ENCODE peak calls at places on chromosomes 13 and 19, in eight cellular contexts. Y is NCI-H2081, D is aorta, T is NCI-H1417, H is iPS-NIHi11, S is NCI-H2029, U is epithelial cell of proximal tubule, Z is psoas muscle. G is an unnamed sample.

GRCh38 chr13:86830046-86830445 is 841.1 kb upstream of the SLITRK5 start:
- DNase-seq in D (no peak), H (no peak), Z (no peak), S (no peak), U (no peak), T (no peak), Y (no peak), G (no peak)

GRCh38 chr19:2976609-2977000 is 759 bp upstream of the TLE6 start:
- DNase-seq in T (peak; percentile 66), Y (no peak), U (no peak), S (no peak), Z (no peak), H (no peak), D (no peak), G (no peak)

GRCh38 chr13:42478531-42479156 is 95.3 kb upstream of the TNFSF11 start:
- DNase-seq in Y (peak; percentile 5), U (no peak), Z (no peak), D (no peak), H (peak; percentile 29), T (peak; percentile 24), S (no peak), G (no peak)

GRCh38 chr13:100818706-100819105 is 144.1 kb upstream of the TMTC4 start:
- DNase-seq in H (no peak), U (peak; percentile 26), Y (no peak), Z (no peak), T (no peak), D (no peak), S (no peak), G (no peak)

GRCh38 chr19:41353466-41354342 is at the start of gene TGFB1:
- DNase-seq in T (peak; percentile 67), Z (peak; percentile 91), S (no peak), U (no peak), Y (no peak), H (peak; percentile 93), D (peak; percentile 97), G (peak; percentile 77)

GRCh38 chr19:41324921-41325639 is 15.1 kb downstream of the CCDC97 start:
- DNase-seq in T (peak; percentile 50), U (no peak), S (no peak), Z (peak; percentile 84), H (peak; percentile 83), D (peak; percentile 91), Y (no peak), G (peak; percentile 49)

GRCh38 chr13:49996166-49996915 is 501 bp upstream of the TRIM13 start:
- DNase-seq in U (no peak), Y (peak; percentile 83), H (peak; percentile 93), Z (peak; percentile 97), T (peak; percentile 63), D (peak; percentile 98), S (peak; percentile 71), G (peak; percentile 95)

GRCh38 chr19:46704379-46705076 is 12.4 kb downstream of the PRKD2 start:
- DNase-seq in H (peak; percentile 87), T (no peak), U (no peak), D (peak; percentile 95), Z (peak; percentile 87), S (peak; percentile 21), Y (no peak), G (peak; percentile 55)

GRCh38 chr19:16001481-16002312 is 52.9 kb downstream of the OR10H4 start:
- DNase-seq in U (no peak), Y (no peak), Z (no peak), S (peak; percentile 26), T (no peak), H (no peak), D (peak; percentile 58), G (no peak)

GRCh38 chr19:2209408-2209807 is 26.7 kb downstream of the PLEKHJ1 start:
- DNase-seq in Z (no peak), S (no peak), D (no peak), Y (no peak), U (no peak), H (no peak), T (no peak), G (no peak)

GRCh38 chr13:27962128-27962841 is 6.8 kb downstream of the CDX2 start:
- DNase-seq in Y (no peak), S (no peak), U (no peak), Z (no peak), T (no peak), D (no peak), H (no peak), G (no peak)

GRCh38 chr19:46813570-46814358 is 25.4 kb upstream of the SLC1A5 start:
- DNase-seq in D (peak; percentile 93), Y (peak; percentile 48), T (peak; percentile 5), S (peak; percentile 82), Z (peak; percentile 75), U (no peak), H (no peak), G (no peak)

G was measured in mesothelial cell of epicardium.